ENCODE peak calls at places on chromosomes 3 and 15, in four cellular contexts. One of them, this sample, is unnamed.

GRCh38 chr3:3196148-3196861 is 16.8 kb upstream of the CRBN start:
- DNase-seq in amniotic stem cell: no peak
- DNase-seq in SW480: peak
- DNase-seq in ACHN: peak
- DNase-seq in this sample: peak

GRCh38 chr15:100050877-100051786 is 290.6 kb downstream of the ADAMTS17 start:
- DNase-seq in SW480: peak
- DNase-seq in amniotic stem cell: no peak
- DNase-seq in ACHN: no peak
- DNase-seq in this sample: no peak

GRCh38 chr15:58475573-58476524 is 44.1 kb downstream of the LIPC start:
- DNase-seq in ACHN: no peak
- DNase-seq in amniotic stem cell: no peak
- DNase-seq in SW480: peak
- DNase-seq in this sample: peak

GRCh38 chr3:72151465-72152238 is 366.7 kb upstream of the PROK2 start:
- DNase-seq in ACHN: no peak
- DNase-seq in amniotic stem cell: no peak
- DNase-seq in SW480: no peak
- DNase-seq in this sample: no peak

GRCh38 chr3:68139897-68140296 is 485.5 kb upstream of the SUCLG2 start:
- DNase-seq in amniotic stem cell: no peak
- DNase-seq in SW480: no peak
- DNase-seq in ACHN: no peak
- DNase-seq in this sample: no peak

GRCh38 chr3:2568073-2568671 is 469.5 kb downstream of the CNTN4 start:
- DNase-seq in SW480: no peak
- DNase-seq in ACHN: no peak
- DNase-seq in amniotic stem cell: no peak
- DNase-seq in this sample: no peak

GRCh38 chr15:91522609-91523332 is 330.7 kb upstream of the SLCO3A1 start:
- DNase-seq in amniotic stem cell: no peak
- DNase-seq in SW480: peak
- DNase-seq in ACHN: peak
- DNase-seq in this sample: peak

GRCh38 chr15:76310470-76311070 is 699 bp downstream of the ETFA start:
- DNase-seq in SW480: peak
- DNase-seq in amniotic stem cell: no peak
- DNase-seq in ACHN: peak
- DNase-seq in this sample: peak

GRCh38 chr15:95457520-95457919 is 873.0 kb upstream of the NR2F2 start:
- DNase-seq in ACHN: no peak
- DNase-seq in SW480: no peak
- DNase-seq in amniotic stem cell: no peak
- DNase-seq in this sample: no peak

GRCh38 chr3:184531580-184532290 is 29.9 kb upstream of the EPHB3 start:
- DNase-seq in SW480: no peak
- DNase-seq in amniotic stem cell: no peak
- DNase-seq in ACHN: no peak
- DNase-seq in this sample: no peak

GRCh38 chr15:83112233-83112958 is 5.0 kb downstream of the TM6SF1 start:
- DNase-seq in ACHN: no peak
- DNase-seq in amniotic stem cell: peak
- DNase-seq in SW480: no peak
- DNase-seq in this sample: no peak

GRCh38 chr3:36730965-36731364 is 33.4 kb downstream of the DCLK3 start:
- DNase-seq in amniotic stem cell: no peak
- DNase-seq in ACHN: no peak
- DNase-seq in SW480: peak
- DNase-seq in this sample: no peak

GRCh38 chr15:68819451-68820204 is 1.1 kb downstream of the ANP32A start:
- DNase-seq in amniotic stem cell: no peak
- DNase-seq in ACHN: peak
- DNase-seq in SW480: peak
- DNase-seq in this sample: no peak

GRCh38 chr3:175129126-175129525 is 270.0 kb downstream of the NAALADL2 start:
- DNase-seq in SW480: peak
- DNase-seq in amniotic stem cell: no peak
- DNase-seq in ACHN: no peak
- DNase-seq in this sample: no peak

GRCh38 chr15:96593735-96594134 is 263.2 kb downstream of the NR2F2 start:
- DNase-seq in amniotic stem cell: no peak
- DNase-seq in SW480: peak
- DNase-seq in ACHN: no peak
- DNase-seq in this sample: no peak

GRCh38 chr3:162719684-162720341 is 1223.2 kb downstream of the OTOL1 start:
- DNase-seq in SW480: peak
- DNase-seq in ACHN: peak
- DNase-seq in amniotic stem cell: peak
- DNase-seq in this sample: peak

GRCh38 chr3:9067352-9067975 is 104.2 kb upstream of the RAD18 start:
- DNase-seq in ACHN: peak
- DNase-seq in amniotic stem cell: peak
- DNase-seq in SW480: peak
- DNase-seq in this sample: peak

This sample was measured in AG08395.